ENCODE peak calls at places on chromosomes 7 and 10, in eight cellular contexts. I, E, Z, O, P, S, K and L are unnamed samples.

GRCh38 chr10:118800920-118801319 is 46.1 kb upstream of the CACUL1 start:
- DNase-seq in I (peak; percentile 8), E (no peak), Z (no peak), O (no peak), P (no peak), S (no peak), K (no peak), L (no peak)

GRCh38 chr10:125023862-125024495 is 82.1 kb downstream of the ZRANB1 start:
- DNase-seq in I (no peak), E (no peak), Z (peak; percentile 60), O (no peak), P (no peak), S (peak; percentile 30), K (no peak), L (peak; percentile 89)

GRCh38 chr10:5628366-5628765 is 38.0 kb downstream of the ASB13 start:
- DNase-seq in I (peak; percentile 64), E (no peak), Z (no peak), O (no peak), P (no peak), S (no peak), K (no peak), L (no peak)

GRCh38 chr7:40490603-40490924 is 355.8 kb downstream of the SUGCT start:
- DNase-seq in I (peak; percentile 74), E (no peak), Z (no peak), O (no peak), P (no peak), S (no peak), K (no peak), L (no peak)

GRCh38 chr7:69237541-69237940 is 360.7 kb upstream of the AUTS2 start:
- DNase-seq in I (no peak), E (no peak), Z (no peak), O (no peak), P (no peak), S (no peak), K (no peak), L (no peak)

GRCh38 chr10:124255556-124255955 is 162.2 kb upstream of the CHST15 start:
- DNase-seq in I (no peak), E (no peak), Z (no peak), O (no peak), P (no peak), S (no peak), K (no peak), L (no peak)

GRCh38 chr7:117008849-117009531 is 55.7 kb downstream of the ST7 start:
- DNase-seq in I (peak; percentile 79), E (no peak), Z (no peak), O (peak; percentile 46), P (no peak), S (no peak), K (no peak), L (no peak)

GRCh38 chr7:126958367-126958766 is 294.4 kb downstream of the GRM8 start:
- DNase-seq in I (no peak), E (no peak), Z (no peak), O (no peak), P (no peak), S (no peak), K (no peak), L (no peak)

GRCh38 chr10:21985541-21985940 is 18.0 kb downstream of the DNAJC1 start:
- DNase-seq in I (peak; percentile 34), E (no peak), Z (no peak), O (no peak), P (no peak), S (no peak), K (no peak), L (no peak)

GRCh38 chr7:43698461-43699255 is 30.7 kb downstream of the COA1 start:
- DNase-seq in I (peak; percentile 53), E (no peak), Z (no peak), O (no peak), P (no peak), S (no peak), K (no peak), L (no peak)

GRCh38 chr10:52226448-52226847 is 87.6 kb upstream of the DKK1 start:
- DNase-seq in I (peak; percentile 63), E (no peak), Z (no peak), O (no peak), P (no peak), S (no peak), K (no peak), L (no peak)

GRCh38 chr10:103888113-103888841 is 29.7 kb downstream of the STN1 start:
- DNase-seq in I (peak; percentile 85), E (no peak), Z (peak; percentile 45), O (peak; percentile 38), P (peak; percentile 58), S (peak; percentile 56), K (peak; percentile 12), L (peak; percentile 54)

GRCh38 chr7:7018290-7018689 is 164.1 kb upstream of the C1GALT1 start:
- DNase-seq in I (no peak), E (no peak), Z (no peak), O (no peak), P (no peak), S (no peak), K (no peak), L (no peak)

GRCh38 chr10:34862892-34863291 is 47.8 kb upstream of the PARD3 start:
- DNase-seq in I (no peak), E (no peak), Z (no peak), O (no peak), P (no peak), S (no peak), K (no peak), L (no peak)

GRCh38 chr7:138374119-138374693 is 85.9 kb upstream of the TRIM24 start:
- DNase-seq in I (no peak), E (no peak), Z (no peak), O (no peak), P (peak; percentile 84), S (no peak), K (no peak), L (no peak)

GRCh38 chr7:101555921-101556275 is 73.2 kb downstream of the MYL10 start:
- DNase-seq in I (no peak), E (no peak), Z (no peak), O (no peak), P (no peak), S (no peak), K (no peak), L (no peak)

GRCh38 chr10:11617233-11617632 is 5.8 kb upstream of the USP6NL start:
- DNase-seq in I (no peak), E (no peak), Z (no peak), O (no peak), P (no peak), S (no peak), K (no peak), L (no peak)

GRCh38 chr7:37363536-37364172 is 85.0 kb downstream of the ELMO1 start:
- DNase-seq in I (no peak), E (no peak), Z (no peak), O (no peak), P (no peak), S (no peak), K (no peak), L (no peak)

GRCh38 chr7:143015102-143015501 is 11.8 kb downstream of the OR9A2 start:
- DNase-seq in I (no peak), E (no peak), Z (no peak), O (no peak), P (no peak), S (no peak), K (no peak), L (no peak)

GRCh38 chr10:131464789-131465188 is 153.3 kb upstream of the TCERG1L start:
- DNase-seq in I (no peak), E (no peak), Z (no peak), O (no peak), P (no peak), S (no peak), K (no peak), L (no peak)

GRCh38 chr7:55484834-55485233 is 87.5 kb downstream of the VOPP1 start:
- DNase-seq in I (no peak), E (no peak), Z (no peak), O (no peak), P (no peak), S (no peak), K (no peak), L (no peak)

GRCh38 chr7:8155836-8156235 is 106.1 kb downstream of the ICA1 start:
- DNase-seq in I (no peak), E (no peak), Z (peak; percentile 71), O (no peak), P (no peak), S (peak; percentile 44), K (no peak), L (peak; percentile 87)

GRCh38 chr10:132696728-132697567 is 89.0 kb downstream of the NKX6-2 start:
- DNase-seq in I (no peak), E (no peak), Z (no peak), O (no peak), P (no peak), S (no peak), K (no peak), L (no peak)

GRCh38 chr10:2214805-2215204 is 477.5 kb upstream of the ADARB2 start:
- DNase-seq in I (no peak), E (no peak), Z (no peak), O (no peak), P (no peak), S (no peak), K (no peak), L (no peak)

GRCh38 chr10:118911361-118911760 is 118.2 kb upstream of the NANOS1 start:
- DNase-seq in I (peak; percentile 70), E (no peak), Z (no peak), O (no peak), P (peak; percentile 74), S (no peak), K (no peak), L (no peak)

GRCh38 chr7:2757361-2757903 is 69.4 kb downstream of the AMZ1 start:
- DNase-seq in I (no peak), E (no peak), Z (peak; percentile 67), O (no peak), P (no peak), S (peak; percentile 47), K (no peak), L (peak; percentile 20)

GRCh38 chr7:22564511-22565045 is 64.6 kb upstream of the STEAP1B start:
- DNase-seq in I (peak; percentile 97), E (no peak), Z (peak; percentile 35), O (no peak), P (no peak), S (no peak), K (no peak), L (no peak)

GRCh38 chr10:35025916-35026315 is 64.2 kb downstream of the CUL2 start:
- DNase-seq in I (peak; percentile 51), E (no peak), Z (no peak), O (no peak), P (no peak), S (no peak), K (no peak), L (no peak)

GRCh38 chr10:58291538-58292174 is 22.7 kb downstream of the CISD1 start:
- DNase-seq in I (peak; percentile 67), E (no peak), Z (peak; percentile 54), O (peak; percentile 9), P (peak; percentile 35), S (peak; percentile 1), K (no peak), L (peak; percentile 44)

GRCh38 chr7:156640949-156641485 is 443 bp downstream of the RNF32 start:
- DNase-seq in I (peak; percentile 43), E (peak; percentile 50), Z (no peak), O (no peak), P (peak; percentile 62), S (no peak), K (peak; percentile 16), L (peak; percentile 78)